ENCODE peak calls at places on chromosomes 1 and 21, in eight cellular contexts. V, W, Z, K, E, X, R and S are unnamed samples.
A peak's percentile ranks its signal among the peaks of the same experiment; 100 is the strongest.

GRCh38 chr1:229538945-229539344 is 19.6 kb downstream of the ABCB10 start:
- DNase-seq in W (no peak), Z (no peak), E (no peak), X (no peak), R (no peak), V (no peak), K (no peak), S (no peak)

GRCh38 chr1:28860332-28861073 is 48.5 kb downstream of the OPRD1 start:
- DNase-seq in X (no peak), W (no peak), V (no peak), K (no peak), Z (no peak), R (peak; percentile 63), E (peak; percentile 56), S (peak; percentile 48)

GRCh38 chr1:109669246-109669948 is 1.5 kb downstream of the GSTM2 start:
- DNase-seq in V (no peak), E (no peak), W (no peak), K (no peak), R (no peak), Z (peak; percentile 0), X (no peak), S (no peak)

GRCh38 chr1:228276361-228276831 is 68.6 kb downstream of the OBSCN start:
- DNase-seq in E (no peak), V (no peak), Z (no peak), K (no peak), X (peak; percentile 36), W (no peak), R (no peak), S (no peak)

GRCh38 chr1:97849350-97850339 is 71.2 kb downstream of the DPYD start:
- DNase-seq in E (peak; percentile 86), K (no peak), Z (peak; percentile 66), W (peak; percentile 72), R (no peak), V (no peak), X (peak; percentile 61), S (no peak)

GRCh38 chr1:245095903-245096302 is 58.9 kb upstream of the KIF26B start:
- DNase-seq in K (no peak), R (no peak), E (no peak), V (no peak), W (no peak), X (no peak), Z (no peak), S (no peak)

GRCh38 chr21:34073749-34074282 is 438 bp downstream of the MRPS6 start:
- DNase-seq in W (no peak), X (peak; percentile 67), K (peak; percentile 14), Z (peak; percentile 32), R (peak; percentile 48), V (peak; percentile 36), E (no peak), S (peak; percentile 15)

GRCh38 chr1:67393240-67393639 is 37.0 kb downstream of the SERBP1 start:
- DNase-seq in E (no peak), X (no peak), R (no peak), V (no peak), Z (no peak), W (no peak), K (no peak), S (no peak)

GRCh38 chr21:23471877-23472276 is 2135.4 kb downstream of the MRPL39 start:
- DNase-seq in W (no peak), Z (no peak), E (no peak), K (no peak), R (no peak), X (no peak), V (no peak), S (no peak)

GRCh38 chr1:155049651-155050559 is 1.2 kb upstream of the ADAM15 start:
- DNase-seq in W (no peak), X (peak; percentile 75), E (peak; percentile 31), V (no peak), Z (no peak), K (no peak), R (no peak), S (no peak)